ENCODE peak calls at places on chromosomes 13 and 19, in ten cellular contexts. C is uterus, V is esophagus muscularis mucosa, Y is tibial nerve, W is ovary, M is A549, B is vagina, D is K562, R is esophagus squamous epithelium, Q is heart left ventricle. K is an unnamed sample.

GRCh38 chr19:14248578-14249011 is 42.6 kb upstream of the ADGRL1 start:
- DNase-seq in C (peak; percentile 85), V (no peak), Y (peak; percentile 14), W (peak; percentile 45), M (peak; percentile 22), B (no peak), D (peak; percentile 26), R (no peak), Q (peak; percentile 32), K (no peak)

GRCh38 chr13:78606471-78607408 is 3.4 kb upstream of the POU4F1 start:
- DNase-seq in C (no peak), V (no peak), Y (no peak), W (no peak), M (no peak), B (no peak), D (no peak), R (no peak), Q (no peak), K (no peak)

GRCh38 chr19:55525289-55526101 is 11.4 kb downstream of the SBK2 start:
- DNase-seq in C (no peak), V (no peak), Y (no peak), W (no peak), M (no peak), B (no peak), D (no peak), R (no peak), Q (no peak), K (no peak)

GRCh38 chr13:73065665-73066350 is 7.0 kb downstream of the KLF5 start:
- DNase-seq in C (no peak), V (no peak), Y (no peak), W (no peak), M (no peak), B (no peak), D (no peak), R (no peak), Q (no peak), K (peak; percentile 68)

GRCh38 chr19:40663712-40664692 is 26.4 kb downstream of the NUMBL start:
- DNase-seq in C (peak; percentile 77), V (no peak), Y (no peak), W (peak; percentile 70), M (no peak), B (no peak), D (peak; percentile 84), R (no peak), Q (no peak), K (peak; percentile 40)

GRCh38 chr19:35734273-35734672 is 8.0 kb downstream of the IGFLR1 start:
- DNase-seq in C (no peak), V (no peak), Y (no peak), W (no peak), M (no peak), B (no peak), D (no peak), R (no peak), Q (no peak), K (no peak)

GRCh38 chr19:18999016-18999758 is 34.1 kb downstream of the SUGP2 start:
- DNase-seq in C (no peak), V (no peak), Y (no peak), W (no peak), M (no peak), B (no peak), D (no peak), R (no peak), Q (no peak), K (no peak)

GRCh38 chr13:73334459-73334858 is 275.7 kb downstream of the KLF5 start:
- DNase-seq in C (no peak), V (no peak), Y (no peak), W (no peak), M (peak; percentile 25), B (no peak), D (no peak), R (no peak), Q (no peak), K (no peak)

GRCh38 chr19:2275588-2276428 is 6.2 kb downstream of the PEAK3 start:
- DNase-seq in C (no peak), V (no peak), Y (no peak), W (peak; percentile 60), M (no peak), B (no peak), D (no peak), R (no peak), Q (peak; percentile 60), K (peak; percentile 74)

GRCh38 chr19:2276429-2276989 is 5.5 kb downstream of the PEAK3 start:
- DNase-seq in C (no peak), V (no peak), Y (no peak), W (no peak), M (no peak), B (no peak), D (no peak), R (no peak), Q (no peak), K (no peak)

GRCh38 chr19:2278504-2279158 is 3.3 kb downstream of the PEAK3 start:
- DNase-seq in C (no peak), V (no peak), Y (no peak), W (no peak), M (no peak), B (no peak), D (no peak), R (no peak), Q (no peak), K (peak; percentile 88)

GRCh38 chr19:2274937-2275535 is 6.9 kb downstream of the PEAK3 start:
- DNase-seq in C (no peak), V (no peak), Y (peak; percentile 61), W (peak; percentile 65), M (peak; percentile 68), B (no peak), D (peak; percentile 54), R (no peak), Q (peak; percentile 78), K (peak; percentile 77)

DNA sequence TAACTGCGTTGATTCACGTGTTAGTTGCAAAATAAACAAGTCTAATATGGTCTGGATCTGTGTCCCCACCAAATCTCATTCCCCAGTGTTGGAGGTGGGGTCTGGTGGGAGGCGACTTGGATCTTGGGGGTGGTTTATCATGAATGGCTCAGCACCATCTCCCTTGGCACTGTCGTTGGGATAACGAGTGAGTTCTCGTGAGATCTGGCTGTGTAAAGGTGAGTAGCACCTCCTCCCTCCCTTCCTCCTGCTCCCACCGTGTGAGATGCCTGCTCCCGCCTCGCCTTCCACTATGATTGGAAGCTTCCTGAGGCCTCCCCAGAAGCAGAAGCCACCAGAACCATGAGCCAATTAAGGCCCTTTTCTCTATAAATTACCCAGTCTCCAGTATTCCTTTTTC is 4.8 kb downstream of the PEAK3 start:
- DNase-seq in C (no peak), V (no peak), Y (no peak), W (no peak), M (no peak), B (no peak), D (no peak), R (no peak), Q (no peak), K (no peak)
- TF ChIP-seq POLR2A in C (no peak), V (no peak), Y (no peak), W (no peak), M (no peak), B (no peak), D (no peak), R (no peak), Q (no peak), K (no peak)

GRCh38 chr13:102940143-102940542 is 94.3 kb downstream of the ERCC5 start:
- DNase-seq in C (no peak), V (no peak), Y (no peak), W (no peak), M (peak; percentile 4), B (no peak), D (no peak), R (no peak), Q (no peak), K (no peak)
- TF ChIP-seq CTCF in C (no peak), V (no peak), Y (no peak), W (no peak), M (no peak), B (no peak), D (no peak), R (no peak), Q (no peak), K (no peak)

DNA sequence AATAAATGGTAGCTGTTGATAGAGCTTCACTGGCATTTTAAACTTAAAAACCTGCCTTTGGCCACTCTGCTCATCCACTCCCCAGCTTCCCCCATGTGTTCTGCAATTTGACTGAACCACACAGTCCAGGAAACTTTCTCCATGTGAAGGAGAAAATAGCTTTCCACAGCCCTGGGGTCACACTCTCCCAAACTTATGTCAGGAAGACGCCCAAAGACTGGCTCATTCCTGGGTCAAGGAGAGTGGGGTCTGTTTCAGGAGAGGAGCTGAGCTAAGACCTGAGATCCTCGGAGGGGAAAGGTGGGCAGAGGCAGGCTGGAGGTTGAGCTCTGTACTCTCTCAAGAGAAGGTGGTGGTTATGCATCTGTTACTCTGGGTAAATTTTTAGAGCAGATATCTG is 48.7 kb upstream of the GPI start:
- DNase-seq in C (no peak), V (no peak), Y (no peak), W (no peak), M (no peak), B (no peak), D (no peak), R (no peak), Q (no peak), K (peak; percentile 21)
- TF ChIP-seq POLR2A in C (no peak), V (no peak), Y (no peak), W (no peak), M (no peak), B (no peak), D (no peak), R (no peak), Q (no peak), K (no peak)

DNA sequence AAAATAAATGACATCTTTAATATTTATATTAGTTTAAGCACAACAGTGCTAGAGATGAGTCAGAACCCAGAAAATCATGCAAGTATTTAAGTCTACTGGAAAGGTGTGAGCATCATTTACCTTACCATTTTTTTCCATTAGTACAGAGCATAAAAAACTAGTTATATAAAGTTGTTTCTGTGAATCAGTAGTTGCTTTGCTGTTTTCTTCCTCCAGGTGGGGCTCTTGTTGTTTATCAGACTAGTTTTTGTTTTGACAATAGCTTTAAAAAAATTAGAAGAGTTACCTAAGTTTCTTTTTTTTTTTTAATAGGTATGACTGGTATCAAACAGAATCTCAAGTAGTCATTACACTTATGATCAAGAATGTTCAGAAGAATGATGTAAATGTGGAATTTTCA is 12.7 kb downstream of the SUGT1 start:
- DNase-seq in C (no peak), V (no peak), Y (no peak), W (no peak), M (peak; percentile 10), B (no peak), D (peak; percentile 7), R (no peak), Q (no peak), K (no peak)
- TF ChIP-seq CTCF in C (no peak), V (peak; percentile 12), Y (no peak), W (no peak), M (peak; percentile 39), B (peak; percentile 13), D (no peak), R (peak; percentile 50), Q (peak; percentile 31), K (peak; percentile 41)

DNA sequence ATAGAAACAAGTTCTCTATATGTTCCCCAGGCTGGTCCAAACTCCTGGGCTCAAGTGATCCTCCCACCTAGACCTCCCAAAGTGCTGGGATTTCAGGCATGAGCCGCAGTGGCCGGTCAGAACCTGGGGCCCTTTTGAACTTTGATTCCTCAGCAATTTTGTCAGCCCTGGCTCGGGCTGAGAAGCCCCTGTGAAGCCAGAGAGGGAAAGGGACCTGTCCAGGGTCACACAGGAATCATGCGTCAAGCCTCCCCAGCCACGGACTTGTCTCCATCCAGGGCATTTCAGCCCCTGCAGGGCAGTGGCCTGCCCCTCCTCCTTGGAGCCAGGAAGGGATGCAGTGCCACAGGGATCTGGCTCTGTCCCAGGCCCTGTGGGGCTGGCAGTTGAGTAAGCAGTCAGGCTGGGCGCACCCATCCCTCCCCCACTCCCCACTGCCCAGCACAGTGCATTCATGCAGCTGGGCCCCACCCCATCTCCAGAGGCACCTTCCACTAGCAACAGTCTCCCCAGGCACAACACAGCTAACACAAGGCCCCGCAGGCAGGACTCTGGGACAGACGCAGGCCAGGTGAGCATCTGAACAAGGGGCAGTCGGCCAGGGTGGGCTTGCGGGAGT is at the start of gene CAPS:
- DNase-seq in C (no peak), V (no peak), Y (no peak), W (no peak), M (peak; percentile 50), B (no peak), D (no peak), R (no peak), Q (peak; percentile 78), K (no peak)
- TF ChIP-seq POLR2A in C (no peak), V (no peak), Y (peak; percentile 12), W (no peak), M (no peak), B (no peak), D (no peak), R (no peak), Q (no peak), K (no peak)